ENCODE peak calls at places on chromosome 1, in seven cellular contexts. K is upper lobe of right lung, C is Right ventricle myocardium superior, Z is GM04504, S is AG08396, T is NCI-H2171, D is glomerular endothelial cell. O is an unnamed sample.

GRCh38 chr1:212077028-212077427 is 41.5 kb downstream of the DTL start:
- DNase-seq in Z (no peak), D (no peak), K (no peak), T (no peak), S (no peak), C (no peak), O (no peak)

GRCh38 chr1:30798389-30798951 is 40.9 kb upstream of the LAPTM5 start:
- DNase-seq in S (no peak), C (peak; percentile 67), T (no peak), K (peak; percentile 82), D (no peak), Z (no peak), O (peak; percentile 30)

GRCh38 chr1:54474500-54475235 is 68.5 kb upstream of the SSBP3 start:
- DNase-seq in S (peak; percentile 45), Z (no peak), D (no peak), K (no peak), C (no peak), T (peak; percentile 79), O (peak; percentile 35)

GRCh38 chr1:39061951-39062350 is 35.8 kb downstream of the NDUFS5 start:
- DNase-seq in S (no peak), Z (no peak), T (no peak), C (no peak), K (no peak), D (no peak), O (no peak)

GRCh38 chr1:241212624-241213023 is 144.4 kb downstream of the RGS7 start:
- DNase-seq in K (no peak), D (no peak), Z (no peak), C (no peak), S (no peak), T (no peak), O (no peak)

GRCh38 chr1:39301606-39302005 is 97.1 kb downstream of the MACF1 start:
- DNase-seq in C (no peak), K (no peak), Z (no peak), D (no peak), T (no peak), S (no peak), O (no peak)

GRCh38 chr1:152878042-152878441 is at the start of gene SMCP:
- DNase-seq in K (no peak), C (no peak), D (no peak), T (no peak), S (no peak), Z (no peak), O (no peak)

GRCh38 chr1:41523981-41524675 is 39.6 kb upstream of the EDN2 start:
- DNase-seq in S (no peak), D (no peak), K (no peak), Z (no peak), C (no peak), T (no peak), O (no peak)

GRCh38 chr1:25561426-25562100 is 18.2 kb downstream of the LDLRAP1 start:
- DNase-seq in D (no peak), T (no peak), Z (no peak), S (no peak), K (no peak), C (no peak), O (no peak)

GRCh38 chr1:94332516-94332915 is 85.7 kb upstream of the ABCD3 start:
- DNase-seq in C (no peak), Z (no peak), T (no peak), D (no peak), S (no peak), K (no peak), O (no peak)

GRCh38 chr1:36471830-36472641 is 7.9 kb upstream of the MRPS15 start:
- DNase-seq in Z (no peak), K (peak; percentile 62), T (no peak), C (no peak), S (no peak), D (no peak), O (no peak)

GRCh38 chr1:75233302-75233929 is 99.2 kb downstream of the LHX8 start:
- DNase-seq in Z (no peak), C (no peak), S (peak; percentile 3), K (no peak), T (peak; percentile 26), D (peak; percentile 12), O (no peak)

O was measured in heart right ventricle.